ENCODE peak calls at places on chromosomes 1 and 21, in nine cellular contexts. I is HL-60; N is GM10248; B is activated CD8-positive, alpha-beta T cell treated with anti-CD3 and anti-CD28 coated beads for 36 hours; J is NCI-H748 treated with DMSO at 0.1 percent for 48 hours; P is Daoy; Z is HT1080; L is A549; Q is neural progenitor cell. H is an unnamed sample.

GRCh38 chr1:15765495-15766194 is 7.0 kb downstream of the FBLIM1 start:
- DNase-seq in I (no peak), N (no peak), B (no peak), J (no peak), P (peak), Z (peak), L (no peak), Q (no peak), H (no peak)

GRCh38 chr1:107844009-107844408 is 121.0 kb downstream of the VAV3 start:
- DNase-seq in I (no peak), N (no peak), B (peak), J (no peak), P (no peak), Z (no peak), L (no peak), Q (no peak), H (no peak)

GRCh38 chr1:199684686-199685273 is 342.7 kb upstream of the NR5A2 start:
- DNase-seq in I (peak), N (peak), B (peak), J (peak), P (peak), Z (peak), L (peak), Q (peak), H (no peak)

GRCh38 chr1:151621351-151621750 is 9.5 kb downstream of the SNX27 start:
- DNase-seq in I (no peak), N (no peak), B (no peak), J (no peak), P (no peak), Z (no peak), L (no peak), Q (no peak), H (no peak)

GRCh38 chr1:204216236-204216635 is 2.4 kb upstream of the GOLT1A start:
- DNase-seq in I (no peak), N (no peak), B (no peak), J (no peak), P (no peak), Z (no peak), L (no peak), Q (no peak), H (no peak)

GRCh38 chr1:161364332-161364731 is 3.3 kb downstream of the CFAP126 start:
- DNase-seq in I (no peak), N (no peak), B (no peak), J (no peak), P (no peak), Z (no peak), L (no peak), Q (no peak), H (no peak)

GRCh38 chr1:225873281-225873850 is 8.8 kb downstream of the TMEM63A start:
- DNase-seq in I (no peak), N (no peak), B (no peak), J (no peak), P (no peak), Z (no peak), L (no peak), Q (no peak), H (no peak)

GRCh38 chr1:45411510-45411899 is 71.3 kb upstream of the MUTYH start:
- DNase-seq in I (no peak), N (no peak), B (no peak), J (no peak), P (no peak), Z (no peak), L (no peak), Q (peak), H (no peak)

GRCh38 chr21:41916888-41917433 is 36.9 kb downstream of the C2CD2 start:
- DNase-seq in I (no peak), N (no peak), B (no peak), J (no peak), P (no peak), Z (no peak), L (no peak), Q (no peak), H (no peak)

H was measured in H9.